ENCODE peak calls at places on chromosomes 16 and 17, in eight cellular contexts. G, Z, O, D, F, C, N and M are unnamed samples.

GRCh38 chr16:3876695-3877094 is 3.8 kb downstream of the CREBBP start:
- DNase-seq in G (no peak), Z (no peak), O (no peak), D (no peak), F (no peak), C (no peak), N (no peak), M (no peak)

GRCh38 chr17:44971776-44972483 is 3.8 kb upstream of the C1QL1 start:
- DNase-seq in G (no peak), Z (peak; percentile 63), O (no peak), D (no peak), F (no peak), C (no peak), N (no peak), M (peak; percentile 86)

GRCh38 chr16:14296663-14297062 is 225.5 kb downstream of the MRTFB start:
- DNase-seq in G (no peak), Z (no peak), O (no peak), D (no peak), F (no peak), C (no peak), N (no peak), M (no peak)

GRCh38 chr16:31074073-31074813 is at the start of the genes ZNF646 and ZNF668:
- DNase-seq in G (peak; percentile 97), Z (peak; percentile 100), O (peak; percentile 99), D (peak; percentile 97), F (peak; percentile 98), C (peak; percentile 100), N (peak; percentile 99), M (peak; percentile 100)

GRCh38 chr16:17917316-17918019 is 419.1 kb downstream of the NPIPA8 start:
- DNase-seq in G (no peak), Z (no peak), O (no peak), D (no peak), F (no peak), C (no peak), N (no peak), M (no peak)

GRCh38 chr17:15475620-15476354 is 8.4 kb upstream of the CDRT4 start:
- DNase-seq in G (no peak), Z (no peak), O (no peak), D (no peak), F (no peak), C (no peak), N (no peak), M (no peak)

GRCh38 chr17:32494621-32495346 is 8.0 kb downstream of the CDK5R1 start:
- DNase-seq in G (no peak), Z (peak; percentile 85), O (no peak), D (no peak), F (no peak), C (no peak), N (no peak), M (no peak)

GRCh38 chr16:67833035-67833417 is 9.1 kb upstream of the THAP11 start:
- DNase-seq in G (peak; percentile 68), Z (no peak), O (no peak), D (no peak), F (no peak), C (no peak), N (no peak), M (no peak)

GRCh38 chr16:2520784-2521577 is 810 bp downstream of the AMDHD2 start:
- DNase-seq in G (peak; percentile 76), Z (no peak), O (no peak), D (peak; percentile 91), F (peak; percentile 19), C (peak; percentile 57), N (no peak), M (peak; percentile 67)

GRCh38 chr17:77617516-77617915 is 341.0 kb upstream of the TNRC6C start:
- DNase-seq in G (no peak), Z (no peak), O (no peak), D (no peak), F (no peak), C (no peak), N (no peak), M (no peak)

GRCh38 chr17:7250655-7251329 is 742 bp downstream of the CTDNEP1 start:
- DNase-seq in G (no peak), Z (no peak), O (no peak), D (peak; percentile 67), F (no peak), C (no peak), N (no peak), M (peak; percentile 45)

GRCh38 chr16:85550422-85551318 is 62.5 kb upstream of the GSE1 start:
- DNase-seq in G (no peak), Z (no peak), O (no peak), D (no peak), F (no peak), C (no peak), N (no peak), M (no peak)
- TF ChIP-seq CTCF in G (no peak), Z (peak; percentile 16), O (no peak), D (no peak), F (no peak), C (peak; percentile 21), N (peak; percentile 11), M (no peak)

GRCh38 chr17:27618417-27618816 is 12.6 kb upstream of the LGALS9 start:
- DNase-seq in G (no peak), Z (no peak), O (no peak), D (no peak), F (no peak), C (no peak), N (no peak), M (no peak)

GRCh38 chr17:27615121-27615520 is 15.9 kb upstream of the LGALS9 start:
- DNase-seq in G (no peak), Z (no peak), O (no peak), D (no peak), F (no peak), C (no peak), N (no peak), M (no peak)

GRCh38 chr17:27612160-27612767 is 18.7 kb upstream of the LGALS9 start:
- DNase-seq in G (no peak), Z (no peak), O (no peak), D (no peak), F (no peak), C (no peak), N (no peak), M (no peak)

GRCh38 chr17:27613425-27613824 is 17.6 kb upstream of the LGALS9 start:
- DNase-seq in G (no peak), Z (no peak), O (no peak), D (no peak), F (no peak), C (no peak), N (no peak), M (no peak)

DNA sequence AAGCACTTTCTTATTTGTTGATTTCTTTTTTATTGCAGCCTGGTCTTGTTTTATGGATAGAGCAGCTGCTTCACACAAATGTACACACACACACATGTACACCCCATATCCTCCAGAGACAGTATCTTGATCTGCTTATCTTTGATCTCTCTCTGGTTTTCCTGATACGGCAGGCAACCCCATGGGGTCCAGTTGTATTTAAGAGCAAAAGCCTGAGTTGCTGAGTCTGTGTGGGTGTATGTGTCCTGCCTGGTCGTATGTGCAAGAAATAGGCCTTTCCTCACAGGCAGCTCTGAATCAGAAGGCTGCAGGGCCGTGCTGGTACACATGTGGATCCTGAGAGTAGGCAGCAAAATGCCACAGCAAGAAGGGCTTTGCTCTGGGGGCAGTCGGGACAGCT is 14.6 kb upstream of the LGALS9 start:
- DNase-seq in G (no peak), Z (no peak), O (no peak), D (no peak), F (no peak), C (no peak), N (no peak), M (peak; percentile 33)
- TF ChIP-seq CTCF in G (no peak), Z (no peak), O (no peak), D (no peak), F (no peak), C (no peak), N (no peak), M (no peak)

GRCh38 chr17:75268931-75269330 is 2.1 kb downstream of the MIF4GD start:
- DNase-seq in G (peak; percentile 23), Z (no peak), O (no peak), D (no peak), F (no peak), C (no peak), N (no peak), M (no peak)

GRCh38 chr17:75266315-75267145 is 4.5 kb downstream of the MIF4GD start:
- DNase-seq in G (no peak), Z (no peak), O (no peak), D (no peak), F (no peak), C (no peak), N (no peak), M (no peak)

GRCh38 chr17:75265614-75266314 is 4.1 kb downstream of the MRPS7 start:
- DNase-seq in G (no peak), Z (no peak), O (no peak), D (no peak), F (no peak), C (no peak), N (no peak), M (no peak)

GRCh38 chr17:75267146-75267402 is 4.0 kb downstream of the MIF4GD start:
- DNase-seq in G (no peak), Z (no peak), O (no peak), D (no peak), F (no peak), C (no peak), N (no peak), M (no peak)

DNA sequence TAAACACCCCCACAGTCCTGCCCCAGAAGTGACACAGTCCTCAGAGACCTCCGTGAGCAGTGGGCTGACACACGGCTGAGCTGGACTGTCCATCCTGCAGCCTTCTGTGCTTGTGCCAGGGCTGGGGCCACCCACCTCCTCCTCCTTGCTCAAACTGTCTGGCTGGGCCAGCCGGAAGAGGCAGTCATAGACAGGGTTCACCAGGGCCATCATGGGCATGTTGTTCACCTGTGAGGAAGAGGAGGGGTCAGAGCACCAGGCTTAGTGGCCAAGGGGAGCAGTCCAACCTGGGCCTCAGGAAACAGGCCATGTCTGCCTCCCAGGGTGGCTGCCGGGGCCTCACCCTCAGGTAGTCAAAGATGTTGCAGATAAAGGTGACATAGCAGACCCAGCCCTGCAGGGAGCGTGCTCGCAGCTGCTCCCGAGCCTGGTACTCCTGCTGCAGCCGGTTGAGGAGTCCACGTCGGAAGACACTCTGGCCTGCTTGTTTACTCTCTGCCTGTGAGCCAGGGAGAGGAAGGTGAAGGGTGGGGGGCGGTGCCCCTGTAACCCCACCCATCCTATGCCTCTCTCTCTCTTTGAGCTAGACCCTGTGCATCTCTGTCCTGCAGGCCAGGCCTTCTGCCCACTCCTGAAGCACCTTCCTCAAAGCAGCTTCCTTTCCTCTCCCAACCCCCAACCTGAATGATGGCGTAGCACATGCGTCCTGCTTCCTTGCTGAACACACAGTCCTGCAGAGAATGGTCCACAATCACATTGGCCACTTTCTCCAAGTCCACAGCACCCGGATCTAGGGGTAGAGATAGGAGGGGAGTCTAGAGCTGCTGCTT is 3.4 kb downstream of the MIF4GD start:
- DNase-seq in G (peak; percentile 18), Z (no peak), O (no peak), D (no peak), F (no peak), C (no peak), N (no peak), M (no peak)
- TF ChIP-seq CTCF in G (peak; percentile 17), Z (no peak), O (no peak), D (no peak), F (no peak), C (peak; percentile 29), N (peak; percentile 28), M (no peak)

DNA sequence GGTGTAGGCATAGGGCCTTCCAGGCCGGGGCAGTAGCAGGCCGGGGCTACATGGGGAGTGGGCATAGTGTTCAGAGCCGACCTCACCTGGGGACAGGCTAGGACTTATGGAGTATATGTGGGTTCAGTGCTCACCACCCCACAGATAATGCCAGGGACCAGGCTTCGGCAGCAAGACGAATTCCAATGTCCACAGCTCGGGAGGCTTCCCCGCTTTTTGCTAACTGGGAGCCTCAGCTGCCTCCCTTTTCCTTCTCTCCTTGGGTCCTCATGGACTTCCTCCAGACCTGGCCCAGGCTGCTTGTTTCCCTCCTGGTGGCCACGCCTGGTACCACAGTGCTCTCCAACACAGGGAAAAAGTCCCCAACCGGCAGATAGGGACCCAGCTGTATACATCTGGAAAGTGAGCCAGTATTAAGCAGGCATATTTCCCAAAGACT is 20.1 kb upstream of the SLC46A1 start:
- DNase-seq in G (peak; percentile 20), Z (no peak), O (no peak), D (no peak), F (peak; percentile 16), C (no peak), N (no peak), M (no peak)
- TF ChIP-seq CTCF in G (peak; percentile 38), Z (no peak), O (no peak), D (peak; percentile 17), F (peak; percentile 22), C (peak; percentile 49), N (peak; percentile 58), M (peak; percentile 10)